ENCODE peak calls at places on chromosome 9, in ten cellular contexts. P, B, W, X, G, D, J, K, N and T are unnamed samples.

GRCh38 chr9:24333629-24334028 is 212.1 kb downstream of the IZUMO3 start:
- DNase-seq in B (no peak), G (no peak), K (no peak), J (no peak), D (no peak), P (no peak), X (no peak), W (no peak), N (no peak), T (no peak)

GRCh38 chr9:105883847-105884246 is 189.5 kb downstream of the TMEM38B start:
- DNase-seq in J (no peak), G (no peak), K (no peak), P (no peak), N (no peak), B (no peak), D (no peak), W (no peak), X (no peak), T (no peak)

GRCh38 chr9:13992136-13992798 is 321.7 kb downstream of the NFIB start:
- DNase-seq in B (no peak), D (no peak), J (no peak), W (no peak), K (no peak), G (no peak), N (no peak), X (no peak), P (no peak), T (no peak)

GRCh38 chr9:137955224-137955570 is 77.6 kb downstream of the CACNA1B start:
- DNase-seq in K (no peak), D (no peak), N (no peak), X (no peak), P (no peak), B (no peak), G (no peak), W (no peak), J (no peak), T (no peak)

GRCh38 chr9:19154135-19154612 is 26.9 kb upstream of the PLIN2 start:
- DNase-seq in G (peak; percentile 42), K (peak; percentile 31), X (peak; percentile 6), D (peak; percentile 29), P (no peak), W (peak; percentile 92), N (peak; percentile 53), B (peak; percentile 71), J (no peak), T (no peak)

GRCh38 chr9:108117775-108118174 is 628.2 kb upstream of the KLF4 start:
- DNase-seq in J (no peak), K (no peak), G (no peak), N (no peak), D (no peak), W (no peak), B (no peak), P (no peak), X (no peak), T (no peak)

GRCh38 chr9:120924698-120925534 is 1.7 kb downstream of the TRAF1 start:
- DNase-seq in B (no peak), P (no peak), K (no peak), X (no peak), W (no peak), J (no peak), N (no peak), G (no peak), D (no peak), T (no peak)

GRCh38 chr9:74940600-74940999 is 12.1 kb downstream of the C9orf40 start:
- DNase-seq in P (peak; percentile 18), K (no peak), X (no peak), N (peak; percentile 15), D (no peak), G (no peak), W (no peak), B (no peak), J (no peak), T (no peak)

GRCh38 chr9:109568568-109569210 is 70.6 kb upstream of the PTPN3 start:
- DNase-seq in K (peak; percentile 44), D (no peak), X (peak; percentile 28), J (no peak), W (no peak), P (no peak), N (peak; percentile 42), G (no peak), B (no peak), T (no peak)

GRCh38 chr9:114223564-114224246 is 68.4 kb downstream of the COL27A1 start:
- DNase-seq in J (no peak), G (no peak), D (peak; percentile 61), X (no peak), W (no peak), B (peak; percentile 20), P (no peak), N (no peak), K (no peak), T (peak; percentile 66)

GRCh38 chr9:105053209-105053652 is 125.3 kb upstream of the ABCA1 start:
- DNase-seq in D (peak; percentile 59), J (no peak), N (peak; percentile 22), W (no peak), K (no peak), B (no peak), G (no peak), X (no peak), P (no peak), T (no peak)

GRCh38 chr9:10228082-10228481 is 384.7 kb downstream of the PTPRD start:
- DNase-seq in J (no peak), D (no peak), K (no peak), P (no peak), G (no peak), X (no peak), N (no peak), B (no peak), W (no peak), T (no peak)

GRCh38 chr9:86529496-86530275 is 175.5 kb upstream of the TUT7 start:
- DNase-seq in W (no peak), D (no peak), N (no peak), G (no peak), X (no peak), K (no peak), B (no peak), J (no peak), P (no peak), T (no peak)

GRCh38 chr9:130927995-130928900 is 10.8 kb downstream of the FIBCD1 start:
- DNase-seq in D (peak; percentile 81), B (peak; percentile 73), K (peak; percentile 51), X (peak; percentile 90), P (peak; percentile 32), W (no peak), G (no peak), N (peak; percentile 86), J (no peak), T (no peak)

GRCh38 chr9:130931508-130932150 is 7.4 kb downstream of the FIBCD1 start:
- DNase-seq in W (no peak), K (no peak), P (no peak), D (no peak), J (no peak), X (no peak), G (no peak), B (peak; percentile 66), N (no peak), T (no peak)

GRCh38 chr9:130930804-130931349 is 8.2 kb downstream of the FIBCD1 start:
- DNase-seq in B (peak; percentile 71), D (no peak), J (no peak), G (no peak), P (no peak), W (no peak), X (no peak), N (no peak), K (no peak), T (no peak)

GRCh38 chr9:130929571-130930022 is 9.4 kb downstream of the FIBCD1 start:
- DNase-seq in X (no peak), G (no peak), N (no peak), P (no peak), B (peak; percentile 71), J (no peak), D (no peak), K (no peak), W (no peak), T (no peak)

GRCh38 chr9:130930132-130930803 is 8.8 kb downstream of the FIBCD1 start:
- DNase-seq in W (no peak), D (no peak), P (no peak), B (peak; percentile 65), K (no peak), J (no peak), X (no peak), N (no peak), G (no peak), T (no peak)
- H3K4me1 ChIP-seq in W (no peaks in the 10 kb centered on the region), D (peaks cover 48% of the 10 kb centered on the region), P (peaks cover 3% of the 10 kb centered on the region), B (no peaks in the 10 kb centered on the region), K (peaks cover 22% of the 10 kb centered on the region), J (no peaks in the 10 kb centered on the region), X (peaks cover 16% of the 10 kb centered on the region), N (peaks cover 10% of the 10 kb centered on the region), G (no peaks in the 10 kb centered on the region), T (peaks cover 24% of the 10 kb centered on the region)

GRCh38 chr9:122075135-122076030 is 17.7 kb downstream of the TTLL11 start:
- DNase-seq in X (no peak), G (no peak), B (no peak), D (no peak), K (no peak), J (no peak), P (no peak), N (no peak), W (peak; percentile 23), T (no peak)

GRCh38 chr9:122076117-122076516 is 17.0 kb downstream of the TTLL11 start:
- DNase-seq in P (no peak), W (peak; percentile 48), K (no peak), N (no peak), B (no peak), G (no peak), D (no peak), X (no peak), J (no peak), T (no peak)

GRCh38 chr9:122076773-122077172 is 16.3 kb downstream of the TTLL11 start:
- DNase-seq in G (no peak), B (no peak), P (no peak), D (no peak), N (no peak), W (no peak), J (no peak), K (no peak), X (no peak), T (no peak)

GRCh38 chr9:122070728-122071127 is 22.4 kb downstream of the TTLL11 start:
- DNase-seq in K (no peak), P (no peak), D (no peak), G (no peak), N (no peak), B (no peak), X (no peak), J (no peak), W (peak; percentile 9), T (no peak)

GRCh38 chr9:122071716-122072115 is 21.4 kb downstream of the TTLL11 start:
- DNase-seq in J (no peak), N (no peak), B (no peak), K (no peak), P (no peak), W (no peak), X (no peak), D (no peak), G (no peak), T (no peak)
- TF ChIP-seq CTCF in J (no peak), N (no peak), B (no peak), K (no peak), P (no peak), W (no peak), X (no peak), D (no peak), G (no peak), T (no peak)

GRCh38 chr9:68577778-68578591 is 37.3 kb upstream of the TMEM252 start:
- DNase-seq in N (peak; percentile 14), X (no peak), K (no peak), D (no peak), W (no peak), B (no peak), G (no peak), P (no peak), J (no peak), T (no peak)
- H3K4me1 ChIP-seq in N (no peaks in the 10 kb centered on the region), X (no peaks in the 10 kb centered on the region), K (no peaks in the 10 kb centered on the region), D (no peaks in the 10 kb centered on the region), W (no peaks in the 10 kb centered on the region), B (no peaks in the 10 kb centered on the region), G (no peaks in the 10 kb centered on the region), P (no peaks in the 10 kb centered on the region), J (no peaks in the 10 kb centered on the region), T (no peaks in the 10 kb centered on the region)

GRCh38 chr9:93297659-93298497 is 113.9 kb downstream of the WNK2 start:
- DNase-seq in N (no peak), G (no peak), B (peak; percentile 8), J (no peak), W (peak; percentile 48), X (no peak), D (no peak), P (no peak), K (no peak), T (no peak)
- TF ChIP-seq CTCF in N (no peak), G (no peak), B (no peak), J (no peak), W (no peak), X (no peak), D (no peak), P (no peak), K (no peak), T (no peak)